ENCODE peak calls at places on chromosomes 3 and 15, in five cellular contexts. E is heart left ventricle, B is NB4, M is uterus, W is stomach. I is an unnamed sample.

GRCh38 chr3:76353683-76354082 is 568.3 kb upstream of the ZNF717 start:
- DNase-seq in M (no peak), B (no peak), E (no peak), W (no peak), I (no peak)

GRCh38 chr15:73331501-73331900 is 37.3 kb downstream of the HCN4 start:
- DNase-seq in E (peak; percentile 37), W (no peak), B (no peak), M (no peak), I (no peak)

GRCh38 chr3:64873400-64873799 is 185.6 kb upstream of the ADAMTS9 start:
- DNase-seq in M (no peak), E (no peak), W (no peak), B (no peak), I (no peak)

GRCh38 chr15:25658560-25658959 is 204.6 kb downstream of the ATP10A start:
- DNase-seq in M (no peak), E (no peak), B (no peak), W (no peak), I (no peak)

GRCh38 chr3:136919799-136920580 is 37.8 kb upstream of the IL20RB start:
- DNase-seq in M (no peak), E (no peak), W (no peak), B (peak; percentile 37), I (no peak)

GRCh38 chr15:58520936-58521292 is 89.1 kb downstream of the LIPC start:
- DNase-seq in B (no peak), W (no peak), M (no peak), E (no peak), I (no peak)

GRCh38 chr3:173548261-173548660 is 150.7 kb downstream of the NLGN1 start:
- DNase-seq in W (no peak), B (no peak), M (no peak), E (no peak), I (no peak)

GRCh38 chr15:100918690-100919480 is at the start of gene LRRK1:
- DNase-seq in W (no peak), E (peak; percentile 76), M (peak; percentile 43), B (peak; percentile 90), I (no peak)

GRCh38 chr3:52041118-52041847 is 15.1 kb downstream of the DUSP7 start:
- DNase-seq in B (peak; percentile 42), E (no peak), W (no peak), M (no peak), I (no peak)

GRCh38 chr15:74826372-74826819 is at the start of gene CPLX3:
- DNase-seq in M (peak; percentile 34), W (peak; percentile 34), B (peak; percentile 49), E (no peak), I (peak; percentile 12)

GRCh38 chr3:14933829-14934425 is 13.5 kb upstream of the NR2C2 start:
- DNase-seq in W (no peak), B (no peak), E (no peak), M (no peak), I (no peak)

GRCh38 chr3:85387913-85388510 is 429.2 kb downstream of the CADM2 start:
- DNase-seq in E (no peak), M (no peak), B (no peak), W (no peak), I (no peak)

GRCh38 chr3:46407976-46408375 is 917 bp downstream of the CCRL2 start:
- DNase-seq in E (no peak), M (no peak), B (no peak), W (no peak), I (no peak)

GRCh38 chr3:123290107-123290930 is 88.6 kb downstream of the SEC22A start:
- DNase-seq in M (no peak), E (no peak), W (peak; percentile 13), B (no peak), I (no peak)

GRCh38 chr3:139118835-139119234 is 74.1 kb upstream of the PRR23C start:
- DNase-seq in B (no peak), E (no peak), M (no peak), W (no peak), I (no peak)

GRCh38 chr3:64908292-64908691 is 220.5 kb upstream of the ADAMTS9 start:
- DNase-seq in B (no peak), M (no peak), W (no peak), E (no peak), I (no peak)

GRCh38 chr3:33233884-33234283 is 15.3 kb upstream of the SUSD5 start:
- DNase-seq in E (no peak), M (no peak), B (no peak), W (no peak), I (no peak)

GRCh38 chr3:116897382-116897781 is 187.8 kb downstream of the TUSC7 start:
- DNase-seq in E (no peak), B (no peak), W (no peak), M (no peak), I (no peak)

GRCh38 chr3:192079098-192079497 is 618.1 kb downstream of the PYDC2 start:
- DNase-seq in W (no peak), M (no peak), B (no peak), E (no peak), I (no peak)

GRCh38 chr3:180744226-180744625 is 64.9 kb upstream of the CCDC39 start:
- DNase-seq in E (no peak), W (no peak), B (no peak), M (no peak), I (no peak)

GRCh38 chr15:73378089-73378488 is 9.3 kb upstream of the HCN4 start:
- DNase-seq in W (no peak), M (no peak), B (no peak), E (peak; percentile 74), I (no peak)

GRCh38 chr15:95624616-95625361 is 705.7 kb upstream of the NR2F2 start:
- DNase-seq in M (no peak), E (no peak), W (no peak), B (no peak), I (no peak)

GRCh38 chr15:59384507-59384906 is 11.8 kb upstream of the MYO1E start:
- DNase-seq in M (no peak), E (no peak), W (no peak), B (no peak), I (no peak)

GRCh38 chr3:172707967-172708366 is 2.9 kb downstream of the NCEH1 start:
- DNase-seq in B (no peak), M (no peak), W (no peak), E (no peak), I (no peak)

GRCh38 chr3:183260167-183260904 is 7.3 kb downstream of the B3GNT5 start:
- DNase-seq in M (no peak), W (no peak), B (peak; percentile 86), E (no peak), I (no peak)

GRCh38 chr3:54713031-54713430 is 214.8 kb downstream of the LRTM1 start:
- DNase-seq in B (no peak), E (no peak), W (no peak), M (no peak), I (no peak)

GRCh38 chr3:126083913-126084514 is at the start of gene SLC41A3:
- DNase-seq in E (peak; percentile 95), W (peak; percentile 91), M (peak; percentile 91), B (peak; percentile 94), I (peak; percentile 88)

GRCh38 chr3:2656806-2657205 is 453.4 kb downstream of the IL5RA start:
- DNase-seq in B (no peak), W (no peak), E (no peak), M (no peak), I (no peak)

GRCh38 chr3:37329465-37329864 is 155.1 kb upstream of the LRRFIP2 start:
- DNase-seq in B (no peak), W (no peak), M (no peak), E (no peak), I (no peak)

GRCh38 chr15:99249270-99249817 is at the start of gene TTC23:
- DNase-seq in M (no peak), B (peak; percentile 62), W (no peak), E (no peak), I (peak; percentile 40)

GRCh38 chr15:99250494-99251435 is 516 bp upstream of the LRRC28 start:
- DNase-seq in B (peak; percentile 99), E (peak; percentile 98), W (peak; percentile 99), M (peak; percentile 99), I (peak; percentile 99)

GRCh38 chr15:99252326-99252725 is 1.0 kb downstream of the LRRC28 start:
- DNase-seq in B (peak; percentile 13), M (no peak), W (no peak), E (no peak), I (no peak)

GRCh38 chr15:99250001-99250400 is 620 bp upstream of the TTC23 start:
- DNase-seq in E (no peak), W (no peak), B (peak; percentile 28), M (no peak), I (no peak)

DNA sequence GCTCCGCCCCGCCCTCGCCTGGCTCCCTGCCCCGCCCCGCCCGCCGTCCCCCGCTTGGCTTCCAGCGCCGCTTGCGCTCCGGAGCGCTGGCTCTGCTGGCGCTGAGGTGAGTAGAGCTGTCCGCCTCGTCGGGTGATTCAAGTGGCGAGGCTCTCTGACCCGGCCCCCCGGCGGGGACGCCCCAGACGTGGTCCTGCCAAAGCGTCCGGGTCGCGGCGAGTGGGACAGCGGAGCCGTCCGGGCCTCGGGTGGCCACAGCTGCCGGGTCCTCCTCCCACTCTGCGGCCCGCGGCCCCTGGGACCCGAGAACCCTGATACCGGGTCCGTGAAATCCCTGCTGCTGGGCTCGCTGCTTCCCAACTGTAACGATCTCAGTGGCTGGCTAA is at the start of gene LRRC28:
- DNase-seq in M (no peak), E (no peak), B (no peak), W (no peak), I (no peak)
- TF ChIP-seq POLR2A in M (peak; percentile 53), E (peak; percentile 84), B (peak; percentile 26), W (no peak), I (peak; percentile 91)

DNA sequence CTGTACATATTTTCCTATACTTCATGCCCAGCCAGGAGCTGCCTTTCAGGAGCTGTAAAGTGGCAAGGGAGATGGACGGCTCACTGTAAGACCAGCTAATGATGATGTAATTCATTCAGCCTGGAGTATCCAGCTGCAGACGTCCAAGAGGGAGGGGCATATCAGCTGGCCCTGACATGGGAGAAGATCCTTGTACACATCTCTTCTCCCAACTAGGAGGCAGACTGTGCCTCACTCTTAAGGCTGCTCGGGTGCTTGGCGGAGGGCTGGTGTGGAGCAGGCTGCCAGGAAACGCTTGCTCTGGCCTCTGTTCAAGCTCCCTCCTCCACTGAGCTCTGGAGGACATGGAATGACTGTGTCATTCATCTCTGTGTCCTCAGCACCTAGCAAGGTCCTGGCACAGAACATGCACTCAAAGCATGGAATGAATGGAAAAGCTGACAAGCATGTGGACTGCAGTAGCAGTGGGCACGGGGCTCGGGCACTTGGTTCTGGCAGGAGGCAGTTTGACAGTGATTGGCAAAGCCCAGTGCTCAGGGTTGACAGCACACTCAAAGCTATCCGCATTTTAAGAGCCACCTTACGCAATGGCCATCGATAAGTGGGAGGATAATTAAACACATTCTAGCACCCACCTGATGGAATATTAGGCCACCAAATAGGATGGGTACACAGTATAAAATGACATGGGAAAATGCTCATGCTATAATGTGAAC is 72.4 kb downstream of the TBC1D2B start:
- DNase-seq in M (peak; percentile 88), E (peak; percentile 84), B (no peak), W (peak; percentile 84), I (peak; percentile 87)
- TF ChIP-seq CTCF in M (peak; percentile 28), E (peak; percentile 15), B (no peak), W (no peak), I (peak; percentile 27)

GRCh38 chr15:40091861-40092415 is 16.7 kb downstream of the BMF start:
- DNase-seq in M (peak; percentile 43), E (no peak), W (no peak), B (no peak), I (no peak)
- TF ChIP-seq POLR2A in M (no peak), E (no peak), W (no peak), B (no peak), I (no peak)

DNA sequence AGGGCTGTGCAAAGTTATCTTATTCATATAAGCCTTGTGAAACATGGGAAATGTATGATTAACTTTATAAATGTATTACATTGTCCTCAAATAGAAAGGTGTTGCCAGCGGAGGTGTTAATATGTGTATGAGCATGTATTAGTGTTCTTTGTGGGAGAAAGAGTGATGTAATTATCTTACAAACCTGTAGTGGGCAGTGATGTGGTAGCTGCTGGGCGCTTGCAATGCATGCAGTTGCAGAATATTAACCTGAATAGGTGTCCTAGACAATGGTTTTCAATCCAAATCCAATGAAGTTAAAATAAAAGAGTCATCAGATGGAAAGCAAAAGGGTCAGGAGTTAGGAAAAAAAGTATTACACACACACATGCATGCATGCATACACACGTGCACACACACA is 881.3 kb upstream of the CADM2 start:
- DNase-seq in E (no peak), M (no peak), B (peak; percentile 10), W (no peak), I (no peak)
- TF ChIP-seq CTCF in E (no peak), M (no peak), B (peak; percentile 14), W (no peak), I (no peak)